ENCODE peak calls at places on chromosome 9, in nine cellular contexts. E, K, V, P, R, G, I, C and D are unnamed samples.

GRCh38 chr9:96618209-96619108 is 1.2 kb downstream of the CDC14B start:
- DNase-seq in E (peak; percentile 46), K (peak; percentile 71), V (peak; percentile 64), P (peak; percentile 38), R (no peak), G (no peak), I (no peak), C (peak; percentile 77), D (peak; percentile 64)

GRCh38 chr9:101477736-101478135 is 42.2 kb upstream of the ALDOB start:
- DNase-seq in E (no peak), K (no peak), V (no peak), P (no peak), R (no peak), G (no peak), I (no peak), C (no peak), D (peak; percentile 30)

GRCh38 chr9:34650816-34651215 is 1.2 kb upstream of the IL11RA start:
- DNase-seq in E (no peak), K (no peak), V (no peak), P (no peak), R (no peak), G (no peak), I (no peak), C (no peak), D (peak; percentile 52)

GRCh38 chr9:109031241-109031640 is 17.9 kb upstream of the CTNNAL1 start:
- DNase-seq in E (no peak), K (no peak), V (no peak), P (no peak), R (no peak), G (no peak), I (no peak), C (no peak), D (no peak)

GRCh38 chr9:116837038-116837998 is 150.2 kb downstream of the TRIM32 start:
- DNase-seq in E (no peak), K (no peak), V (no peak), P (no peak), R (no peak), G (no peak), I (no peak), C (no peak), D (no peak)

GRCh38 chr9:127612993-127613954 is 1.2 kb downstream of the STXBP1 start:
- DNase-seq in E (peak; percentile 80), K (peak; percentile 83), V (peak; percentile 70), P (peak; percentile 82), R (peak; percentile 29), G (peak; percentile 57), I (peak; percentile 77), C (peak; percentile 87), D (peak; percentile 90)

GRCh38 chr9:99680191-99680590 is 141.5 kb upstream of the NR4A3 start:
- DNase-seq in E (no peak), K (no peak), V (no peak), P (no peak), R (no peak), G (no peak), I (no peak), C (no peak), D (no peak)

GRCh38 chr9:136920069-136920468 is 24.5 kb downstream of the FBXW5 start:
- DNase-seq in E (no peak), K (no peak), V (no peak), P (no peak), R (no peak), G (no peak), I (no peak), C (no peak), D (no peak)

GRCh38 chr9:137798901-137799629 is 78.5 kb upstream of the CACNA1B start:
- DNase-seq in E (no peak), K (no peak), V (peak; percentile 12), P (no peak), R (no peak), G (no peak), I (no peak), C (no peak), D (no peak)

GRCh38 chr9:109444771-109445320 is 53.3 kb downstream of the PTPN3 start:
- DNase-seq in E (no peak), K (no peak), V (no peak), P (no peak), R (no peak), G (no peak), I (no peak), C (no peak), D (no peak)

GRCh38 chr9:100515578-100516494 is 42.9 kb downstream of the TMEFF1 start:
- DNase-seq in E (no peak), K (no peak), V (no peak), P (no peak), R (no peak), G (no peak), I (no peak), C (no peak), D (no peak)

GRCh38 chr9:106403081-106403480 is 459.9 kb upstream of the ZNF462 start:
- DNase-seq in E (no peak), K (no peak), V (no peak), P (no peak), R (no peak), G (no peak), I (no peak), C (no peak), D (no peak)

GRCh38 chr9:21102311-21102710 is 24.6 kb upstream of the IFNB1 start:
- DNase-seq in E (no peak), K (no peak), V (no peak), P (no peak), R (no peak), G (no peak), I (no peak), C (no peak), D (no peak)

GRCh38 chr9:130715270-130716077 is 21.9 kb downstream of the EXOSC2 start:
- DNase-seq in E (no peak), K (no peak), V (no peak), P (no peak), R (no peak), G (no peak), I (no peak), C (no peak), D (no peak)

GRCh38 chr9:96214639-96215038 is 87.3 kb downstream of the HSD17B3 start:
- DNase-seq in E (no peak), K (no peak), V (no peak), P (no peak), R (no peak), G (no peak), I (no peak), C (no peak), D (no peak)

GRCh38 chr9:107243757-107244156 is 39.3 kb upstream of the RAD23B start:
- DNase-seq in E (no peak), K (no peak), V (no peak), P (no peak), R (no peak), G (no peak), I (no peak), C (no peak), D (no peak)

GRCh38 chr9:96686638-96687335 is 31.7 kb upstream of the PRXL2C start:
- DNase-seq in E (peak; percentile 76), K (peak; percentile 90), V (peak; percentile 85), P (peak; percentile 83), R (peak; percentile 64), G (peak; percentile 79), I (peak; percentile 85), C (peak; percentile 85), D (peak; percentile 90)

DNA sequence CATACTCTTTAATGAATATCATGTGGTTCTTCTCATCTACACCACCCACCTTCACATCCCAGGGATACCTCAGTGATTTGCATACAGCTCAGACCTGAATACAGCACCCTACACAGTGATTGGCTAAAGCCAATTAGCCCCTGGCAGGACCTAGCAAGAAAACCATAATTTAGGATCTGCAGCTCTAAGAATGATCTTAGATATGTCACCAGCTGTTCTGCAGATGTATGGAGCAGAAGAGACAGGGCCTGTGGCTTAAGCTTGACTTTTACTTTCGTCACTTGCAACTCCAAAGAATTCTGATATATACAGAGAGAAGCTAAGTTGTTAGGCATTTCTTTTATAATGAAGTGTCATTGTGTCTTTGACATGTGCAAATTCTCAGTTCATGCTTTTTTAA is 483.2 kb upstream of the C9orf72 start:
- DNase-seq in E (no peak), K (no peak), V (no peak), P (no peak), R (no peak), G (no peak), I (no peak), C (no peak), D (no peak)
- H3K4me3 ChIP-seq in E (no peak overlapping the region), K (no peak overlapping the region), V (no peak overlapping the region), P (no peak overlapping the region), R (no peak overlapping the region), G (no peak overlapping the region), I (no peak overlapping the region), C (no peak overlapping the region), D (no peak overlapping the region)

GRCh38 chr9:18235181-18235908 is 238.6 kb upstream of the ADAMTSL1 start:
- DNase-seq in E (no peak), K (no peak), V (no peak), P (no peak), R (no peak), G (no peak), I (no peak), C (no peak), D (no peak)
- H3K4me1 ChIP-seq in E (no peaks in the 10 kb centered on the region), K (no peaks in the 10 kb centered on the region), V (no peaks in the 10 kb centered on the region), P (peaks cover 8% of the 10 kb centered on the region), R (no peaks in the 10 kb centered on the region), G (no peaks in the 10 kb centered on the region), I (no peaks in the 10 kb centered on the region), C (no peaks in the 10 kb centered on the region), D (no peaks in the 10 kb centered on the region)

DNA sequence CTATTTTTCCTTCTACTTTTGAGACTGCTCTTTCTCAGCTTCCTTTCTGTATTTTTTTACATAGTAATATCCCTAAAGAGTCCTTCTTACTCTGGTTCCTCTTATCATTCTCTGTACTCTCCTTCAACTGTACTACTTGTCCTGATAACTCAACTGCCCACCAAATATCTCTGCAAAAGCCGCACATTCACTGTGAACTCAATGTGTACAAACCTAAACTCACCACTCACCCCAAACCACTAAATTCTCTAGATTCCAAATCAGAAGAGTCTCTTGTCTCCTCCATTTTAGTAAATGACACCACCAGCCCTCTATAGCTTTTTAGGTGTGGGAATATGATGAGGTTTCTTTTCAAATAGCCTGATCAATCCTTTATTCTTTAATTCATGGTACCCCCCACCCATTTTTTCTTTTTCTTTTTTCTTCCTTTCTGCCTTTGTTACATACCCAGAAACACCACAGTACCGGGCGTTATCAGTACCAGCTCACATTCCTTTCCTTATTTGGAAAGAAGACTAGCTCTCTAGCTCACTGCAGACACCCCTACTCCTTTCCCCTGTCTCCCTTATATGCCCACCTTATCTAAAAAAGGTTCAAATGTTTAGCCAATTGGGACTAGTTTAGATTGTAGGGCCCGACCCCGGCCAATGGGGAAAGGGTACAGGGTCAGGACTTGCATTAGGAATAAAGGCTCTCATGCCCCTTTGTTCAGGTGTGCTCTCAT is 63.1 kb upstream of the RANBP6 start:
- DNase-seq in E (no peak), K (no peak), V (no peak), P (no peak), R (no peak), G (no peak), I (no peak), C (no peak), D (no peak)
- H3K4me3 ChIP-seq in E (no peak overlapping the region), K (no peak overlapping the region), V (no peak overlapping the region), P (no peak overlapping the region), R (no peak overlapping the region), G (no peak overlapping the region), I (no peak overlapping the region), C (no peak overlapping the region), D (no peak overlapping the region)

DNA sequence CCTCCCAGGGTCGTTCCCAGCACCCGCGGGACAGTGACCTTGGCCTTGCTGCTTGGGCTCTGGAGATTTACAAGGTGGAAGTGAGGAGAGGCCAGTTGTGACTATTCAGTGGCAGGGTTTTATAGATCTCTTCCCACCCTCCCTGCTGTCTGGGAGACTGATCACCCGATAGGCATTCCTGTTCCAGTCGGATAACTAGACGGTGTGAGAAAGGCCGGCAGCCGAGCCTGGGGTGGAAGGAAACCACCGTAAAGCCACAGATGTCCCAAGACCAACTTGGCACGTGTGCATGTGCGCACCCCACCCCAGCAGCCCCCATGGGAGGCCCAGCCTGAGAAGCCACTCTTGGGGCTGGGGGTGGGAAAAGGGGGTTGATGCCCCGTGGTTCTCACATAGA is 225.9 kb downstream of the FANCC start:
- DNase-seq in E (no peak), K (peak; percentile 53), V (no peak), P (no peak), R (no peak), G (peak; percentile 43), I (no peak), C (no peak), D (no peak)
- H3K4me1 ChIP-seq in E (peaks cover 54% of the 10 kb centered on the region), K (peaks cover 9% of the 10 kb centered on the region), V (peaks cover 42% of the 10 kb centered on the region), P (peaks cover 100% of the 10 kb centered on the region), R (peaks cover 5% of the 10 kb centered on the region), G (peaks cover 9% of the 10 kb centered on the region), I (peaks cover 33% of the 10 kb centered on the region), C (peaks cover 75% of the 10 kb centered on the region), D (peaks cover 9% of the 10 kb centered on the region)